ENCODE peak calls at places on chromosomes 12 and 14, in seven cellular contexts. R is pons, B is NCI-H1092 treated with DMSO at 0.1 percent for 48 hours, I is ELR, E is astrocyte of the cerebellum, M is activated T-helper 1 cell treated with Interleukin-2 at 50 U/mL for 16 hours, T is hypothalamus. L is an unnamed sample.
A peak's percentile ranks its signal among the peaks of the same experiment; 100 is the strongest.

GRCh38 chr12:43835264-43835655 is 621 bp upstream of the TMEM117 start:
- DNase-seq in B (no peak), R (no peak), I (no peak), T (no peak), M (no peak), E (no peak), L (peak; percentile 22)

GRCh38 chr12:6827437-6827894 is 741 bp upstream of the P3H3 start:
- DNase-seq in R (peak; percentile 63), E (no peak), I (peak; percentile 87), M (no peak), B (peak; percentile 73), T (peak; percentile 24), L (peak; percentile 90)

GRCh38 chr14:49549881-49550280 is 36.3 kb downstream of the RPS29 start:
- DNase-seq in B (no peak), T (no peak), R (no peak), M (no peak), I (peak; percentile 53), E (no peak), L (no peak)

GRCh38 chr12:22350817-22351371 is 16.4 kb upstream of the ST8SIA1 start:
- DNase-seq in B (no peak), M (no peak), E (no peak), R (no peak), I (no peak), T (no peak), L (no peak)

GRCh38 chr12:29581641-29582040 is 84.2 kb upstream of the OVCH1 start:
- DNase-seq in T (no peak), I (no peak), E (no peak), B (no peak), R (no peak), M (no peak), L (no peak)

GRCh38 chr14:85316701-85317100 is 213.2 kb upstream of the FLRT2 start:
- DNase-seq in R (no peak), M (no peak), B (no peak), E (no peak), I (peak; percentile 50), T (no peak), L (no peak)

GRCh38 chr12:53476769-53477209 is 22.5 kb downstream of the MAP3K12 start:
- DNase-seq in B (no peak), T (no peak), I (peak; percentile 67), R (no peak), M (no peak), E (no peak), L (no peak)

GRCh38 chr12:115337693-115338543 is 653.9 kb upstream of the TBX3 start:
- DNase-seq in M (no peak), E (peak; percentile 59), T (peak; percentile 5), B (no peak), R (peak; percentile 5), I (peak; percentile 96), L (no peak)

GRCh38 chr12:98408681-98409080 is 106.7 kb upstream of the TMPO start:
- DNase-seq in E (no peak), B (no peak), R (no peak), I (no peak), M (no peak), T (no peak), L (no peak)

GRCh38 chr14:22370084-22370847 is 218.8 kb downstream of the DAD1 start:
- DNase-seq in B (no peak), I (no peak), M (no peak), R (peak; percentile 29), T (peak; percentile 18), E (no peak), L (no peak)

GRCh38 chr12:131755305-131756113 is 44.6 kb downstream of the SFSWAP start:
- DNase-seq in T (no peak), R (no peak), I (peak; percentile 60), M (no peak), B (peak; percentile 54), E (no peak), L (no peak)

GRCh38 chr12:26153421-26154154 is 28.8 kb upstream of the BHLHE41 start:
- DNase-seq in I (peak; percentile 98), R (no peak), E (peak; percentile 83), M (no peak), T (no peak), B (no peak), L (no peak)

GRCh38 chr12:105329926-105330282 is 587 bp upstream of the C12orf75 start:
- DNase-seq in M (no peak), T (no peak), I (no peak), B (no peak), R (no peak), E (no peak), L (no peak)

GRCh38 chr12:123233505-123234299 is 466 bp downstream of the MTRFR start:
- DNase-seq in B (no peak), R (no peak), M (no peak), E (no peak), I (peak; percentile 43), T (no peak), L (no peak)

GRCh38 chr12:104458645-104459555 is 2.2 kb downstream of the CHST11 start:
- DNase-seq in E (no peak), B (no peak), I (peak; percentile 34), M (no peak), T (no peak), R (no peak), L (peak; percentile 43)

GRCh38 chr12:111363578-111363977 is 5.3 kb downstream of the PHETA1 start:
- DNase-seq in T (no peak), E (no peak), R (no peak), M (no peak), I (peak; percentile 37), B (no peak), L (no peak)

GRCh38 chr14:68297011-68297410 is 477.4 kb downstream of the RAD51B start:
- DNase-seq in R (no peak), T (no peak), M (no peak), I (no peak), E (no peak), B (no peak), L (no peak)

GRCh38 chr12:131947482-131948027 is 2.2 kb upstream of the EP400 start:
- DNase-seq in M (no peak), B (no peak), T (no peak), E (no peak), I (no peak), R (no peak), L (no peak)

GRCh38 chr12:41486718-41487117 is 298.6 kb downstream of the PDZRN4 start:
- DNase-seq in I (peak; percentile 58), B (no peak), E (peak; percentile 15), M (no peak), T (no peak), R (no peak), L (no peak)

GRCh38 chr14:55938249-55938791 is 179.9 kb upstream of the PELI2 start:
- DNase-seq in B (peak; percentile 84), T (no peak), I (peak; percentile 0), E (no peak), M (no peak), R (peak; percentile 80), L (peak; percentile 88)

GRCh38 chr14:77204457-77204796 is 22.8 kb downstream of the TMEM63C start:
- DNase-seq in E (no peak), B (peak; percentile 99), M (no peak), T (no peak), I (no peak), R (no peak), L (peak; percentile 60)

GRCh38 chr12:80205960-80206359 is 106.6 kb downstream of the OTOGL start:
- DNase-seq in M (no peak), T (no peak), E (no peak), B (no peak), R (no peak), I (no peak), L (no peak)

GRCh38 chr12:120261951-120262851 is 3.3 kb downstream of the PXN start:
- DNase-seq in R (peak; percentile 65), I (peak; percentile 94), T (peak; percentile 17), B (no peak), M (no peak), E (peak; percentile 31), L (peak; percentile 54)

GRCh38 chr12:23949212-23950010 is at the start of gene SOX5:
- DNase-seq in B (peak; percentile 72), E (peak; percentile 41), R (peak; percentile 41), I (peak; percentile 11), T (no peak), M (no peak), L (peak; percentile 72)